ENCODE peak calls at places on chromosome 14, in eight cellular contexts. A is body of pancreas, R is AG10803, Y is astrocyte of the spinal cord, Z is Peyer's patch, V is BE2C, H is cardiac fibroblast, B is mucosa of descending colon. F is an unnamed sample.

GRCh38 chr14:66974397-66975025 is 214.7 kb upstream of the GARIN2 start:
- DNase-seq in R (peak), V (no peak), B (no peak), H (peak), A (no peak), Y (peak), Z (no peak), F (peak)

GRCh38 chr14:72291908-72292688 is 359.9 kb downstream of the RGS6 start:
- DNase-seq in Y (peak), V (no peak), R (peak), A (peak), Z (no peak), B (peak), H (peak), F (peak)

GRCh38 chr14:20624495-20625070 is 16.9 kb downstream of the OR6S1 start:
- DNase-seq in R (peak), Y (peak), B (peak), Z (peak), H (peak), A (peak), V (peak), F (peak)

GRCh38 chr14:99145307-99145706 is 126.7 kb downstream of the BCL11B start:
- DNase-seq in V (no peak), A (no peak), H (no peak), R (no peak), Y (no peak), B (no peak), Z (no peak), F (no peak)

GRCh38 chr14:58638231-58639205 is 756 bp downstream of the DACT1 start:
- DNase-seq in B (peak), H (peak), A (peak), V (no peak), Y (peak), Z (peak), R (peak), F (no peak)

GRCh38 chr14:95981939-95982338 is 57.2 kb upstream of the C14orf132 start:
- DNase-seq in Z (no peak), A (no peak), H (no peak), Y (no peak), R (no peak), V (no peak), B (no peak), F (no peak)

GRCh38 chr14:55028066-55028465 is 1.0 kb downstream of the SOCS4 start:
- DNase-seq in B (no peak), Y (no peak), A (no peak), Z (no peak), R (no peak), H (no peak), V (no peak), F (no peak)

GRCh38 chr14:54650331-54651017 is 83.5 kb downstream of the SAMD4A start:
- DNase-seq in H (peak), A (peak), Z (peak), V (no peak), R (peak), Y (peak), B (peak), F (peak)

GRCh38 chr14:99072433-99072832 is 199.6 kb downstream of the BCL11B start:
- DNase-seq in Z (no peak), B (no peak), H (no peak), Y (no peak), R (no peak), A (no peak), V (no peak), F (no peak)

GRCh38 chr14:44962573-44963528 is 861 bp downstream of the TOGARAM1 start:
- DNase-seq in Z (peak), V (no peak), A (peak), H (peak), Y (peak), B (peak), R (peak), F (peak)

GRCh38 chr14:31690056-31690455 is 128.9 kb downstream of the NUBPL start:
- DNase-seq in Z (no peak), V (no peak), B (peak), R (no peak), A (no peak), Y (no peak), H (no peak), F (no peak)

GRCh38 chr14:91089958-91090535 is 23.8 kb upstream of the DGLUCY start:
- DNase-seq in R (no peak), Y (no peak), H (no peak), A (no peak), Z (no peak), V (no peak), B (no peak), F (no peak)

GRCh38 chr14:71742491-71742890 is 189.7 kb upstream of the RGS6 start:
- DNase-seq in A (no peak), Z (no peak), R (peak), B (no peak), H (no peak), Y (no peak), V (no peak), F (peak)

GRCh38 chr14:92673601-92674000 is 74.8 kb downstream of the LGMN start:
- DNase-seq in A (no peak), H (no peak), V (no peak), Z (no peak), Y (no peak), R (no peak), B (no peak), F (no peak)

GRCh38 chr14:91392623-91393303 is 24.9 kb downstream of the CCDC88C start:
- DNase-seq in R (no peak), Y (no peak), V (no peak), H (no peak), B (no peak), Z (no peak), A (no peak), F (peak)

GRCh38 chr14:60166144-60166543 is 946 bp upstream of the DHRS7 start:
- DNase-seq in B (no peak), Z (peak), H (no peak), V (no peak), R (no peak), A (no peak), Y (no peak), F (no peak)

GRCh38 chr14:56195727-56196126 is 77.5 kb downstream of the PELI2 start:
- DNase-seq in R (peak), B (peak), H (no peak), Y (peak), A (peak), Z (peak), V (peak), F (no peak)

GRCh38 chr14:20118795-20119194 is 8.3 kb downstream of the OR4K17 start:
- DNase-seq in A (no peak), H (no peak), B (no peak), V (no peak), Z (no peak), R (no peak), Y (no peak), F (no peak)

GRCh38 chr14:25943329-25943728 is 654.5 kb downstream of the NOVA1 start:
- DNase-seq in B (no peak), V (no peak), Y (no peak), H (no peak), A (no peak), Z (no peak), R (no peak), F (no peak)

GRCh38 chr14:100239200-100239839 is 376 bp downstream of the YY1 start:
- DNase-seq in Y (no peak), V (peak), A (peak), H (no peak), Z (peak), B (peak), R (no peak), F (no peak)

GRCh38 chr14:36313206-36313605 is 7.2 kb downstream of the MBIP start:
- DNase-seq in A (no peak), Y (no peak), R (no peak), H (no peak), B (no peak), V (no peak), Z (no peak), F (no peak)

DNA sequence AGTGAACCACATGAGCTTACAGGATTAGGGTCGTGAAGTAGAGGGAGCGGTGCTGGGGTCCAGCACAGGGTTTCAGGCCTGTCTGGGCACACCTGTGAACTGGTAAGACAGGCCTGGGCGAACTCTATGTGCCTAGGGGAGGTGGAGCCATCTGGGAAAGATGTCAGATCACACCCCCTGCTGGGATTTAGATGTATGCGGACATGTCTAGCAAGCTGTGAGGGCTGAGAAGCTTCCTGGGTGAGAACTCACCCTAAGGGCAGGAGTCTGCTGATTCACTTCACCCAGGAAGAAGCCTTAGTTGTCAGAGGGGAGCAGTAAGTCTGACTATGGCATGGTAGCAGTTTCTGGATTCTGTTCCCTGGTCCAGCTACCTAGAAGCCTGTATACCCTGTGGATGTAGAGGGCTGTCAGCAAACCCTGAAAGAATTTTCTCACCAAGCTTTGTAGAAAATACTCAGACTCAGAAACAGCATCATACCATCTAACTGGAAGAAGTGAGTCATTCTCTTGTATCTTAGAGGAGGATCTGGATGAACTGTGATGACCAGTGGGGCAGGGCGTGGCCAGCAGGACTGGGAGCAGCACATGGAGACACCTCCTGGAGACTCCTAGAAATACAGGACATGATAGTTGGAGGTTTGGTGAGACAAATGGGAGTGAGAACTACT is 11.2 kb upstream of the PYGL start:
- DNase-seq in V (peak), A (peak), Y (peak), B (peak), R (peak), H (peak), Z (peak), F (peak)
- TF ChIP-seq CTCF in V (peak), A (no peak), Y (peak), B (peak), R (peak), H (peak), Z (no peak), F (peak)

GRCh38 chr14:102644523-102644922 is 52.1 kb downstream of the RCOR1 start:
- DNase-seq in R (no peak), B (no peak), V (no peak), Z (no peak), A (no peak), Y (no peak), H (no peak), F (no peak)

GRCh38 chr14:102646615-102647014 is 54.2 kb downstream of the RCOR1 start:
- DNase-seq in R (peak), Z (no peak), V (no peak), Y (no peak), B (no peak), H (no peak), A (no peak), F (no peak)

GRCh38 chr14:102645746-102646440 is 53.4 kb downstream of the RCOR1 start:
- DNase-seq in B (no peak), A (no peak), R (peak), Z (no peak), V (no peak), H (peak), Y (no peak), F (no peak)
- H3K4me3 ChIP-seq in B (no peak), A (no peak), R (no peak), Z (no peak), V (no peak), H (no peak), Y (no peak), F (no peak)

DNA sequence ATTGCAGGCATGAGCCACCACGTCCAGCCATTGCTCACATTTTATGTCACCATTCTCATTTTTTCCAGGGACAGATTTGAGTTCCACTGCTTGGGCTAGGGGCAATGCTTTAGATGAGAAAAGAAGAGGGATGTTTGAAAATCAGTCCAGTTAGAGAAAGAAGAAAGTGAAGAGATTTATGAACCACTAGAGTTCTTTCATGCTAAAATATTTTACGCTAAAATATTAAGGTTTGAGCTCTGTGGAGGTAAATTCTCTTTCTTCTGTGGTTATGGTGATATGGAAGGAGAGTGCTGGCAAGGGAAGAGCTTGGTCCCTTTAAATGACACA is 21.5 kb downstream of the CFL2 start:
- DNase-seq in B (no peak), R (no peak), V (no peak), H (no peak), A (no peak), Z (no peak), Y (no peak), F (no peak)
- TF ChIP-seq CTCF in B (no peak), R (no peak), V (no peak), H (no peak), A (no peak), Z (no peak), Y (no peak), F (no peak)

GRCh38 chr14:29176876-29177275 is 410.3 kb downstream of the FOXG1 start:
- DNase-seq in H (no peak), Z (no peak), R (no peak), B (no peak), A (no peak), Y (no peak), V (no peak), F (no peak)

GRCh38 chr14:29175706-29176105 is 409.1 kb downstream of the FOXG1 start:
- DNase-seq in A (no peak), B (no peak), V (no peak), Z (no peak), Y (no peak), H (no peak), R (no peak), F (peak)
- H3K4me3 ChIP-seq in A (no peak), B (no peak), V (no peak), Z (no peak), Y (no peak), H (no peak), R (no peak), F (no peak)

GRCh38 chr14:104445086-104445485 is 134.5 kb upstream of the C14orf180 start:
- DNase-seq in R (no peak), H (no peak), V (no peak), B (no peak), Z (peak), Y (no peak), A (no peak), F (no peak)
- TF ChIP-seq CTCF in R (no peak), H (no peak), V (no peak), B (no peak), Z (no peak), Y (no peak), A (no peak), F (no peak)

DNA sequence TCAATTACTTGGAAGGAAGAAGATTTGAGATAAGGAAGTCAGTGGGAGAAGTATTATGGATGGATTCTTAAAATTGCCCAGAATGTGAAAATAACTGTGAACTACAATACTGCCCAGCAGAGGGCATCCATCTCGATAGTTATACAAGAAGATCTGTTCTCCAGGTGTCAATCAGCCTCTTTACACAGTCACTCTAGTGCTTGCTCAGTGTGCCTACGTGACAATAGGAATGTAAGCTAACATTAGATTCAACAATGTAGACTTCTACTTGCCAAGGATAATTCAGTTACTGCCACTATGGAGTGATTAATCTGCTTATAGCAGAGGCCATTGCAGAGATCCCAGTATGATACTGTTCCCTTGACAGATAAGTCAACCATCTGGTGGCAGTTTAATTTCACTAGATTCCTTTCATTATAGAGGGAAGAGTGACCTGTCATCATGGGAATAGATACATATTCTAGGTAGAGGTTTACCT is 10.6 kb upstream of the MAP4K5 start:
- DNase-seq in R (peak), Y (peak), V (peak), H (peak), B (peak), Z (peak), A (peak), F (peak)
- H3K4me3 ChIP-seq in R (no peak), Y (no peak), V (no peak), H (no peak), B (no peak), Z (no peak), A (no peak), F (no peak)

GRCh38 chr14:106872619-106873446 is 1346.5 kb downstream of the TMEM121 start:
- DNase-seq in A (peak), R (no peak), H (no peak), Z (peak), B (peak), V (peak), Y (no peak), F (peak)
- TF ChIP-seq CTCF in A (peak), R (peak), H (peak), Z (peak), B (peak), V (peak), Y (peak), F (peak)